ENCODE peak calls at places on chromosomes 16 and 17, in nine cellular contexts. F, C, P, W, H, O, R, U and I are unnamed samples. For H3K4me1, the result is how much of the 10 kb centered on the place peaks cover.

GRCh38 chr17:80946449-80946848 is 45.2 kb upstream of the CHMP6 start:
- DNase-seq in F (no peak), C (no peak), P (no peak), W (no peak), H (no peak), O (no peak), R (no peak), U (peak), I (peak)

GRCh38 chr17:19713462-19713861 is 2.9 kb downstream of the SLC47A2 start:
- DNase-seq in F (no peak), C (no peak), P (no peak), W (no peak), H (no peak), O (no peak), R (no peak), U (no peak), I (no peak)

GRCh38 chr17:40528692-40529417 is 27.4 kb upstream of the TNS4 start:
- DNase-seq in F (peak), C (no peak), P (no peak), W (no peak), H (no peak), O (no peak), R (no peak), U (peak), I (no peak)

GRCh38 chr16:15427648-15428239 is 6.6 kb upstream of the BMERB1 start:
- DNase-seq in F (peak), C (peak), P (peak), W (peak), H (no peak), O (peak), R (no peak), U (peak), I (peak)

GRCh38 chr17:50003916-50004315 is 8.9 kb upstream of the DLX3 start:
- DNase-seq in F (no peak), C (no peak), P (no peak), W (no peak), H (no peak), O (no peak), R (no peak), U (no peak), I (no peak)

GRCh38 chr16:66525396-66526180 is 24.3 kb downstream of the TK2 start:
- DNase-seq in F (no peak), C (no peak), P (peak), W (peak), H (no peak), O (no peak), R (peak), U (no peak), I (no peak)

GRCh38 chr17:61235821-61236197 is 163.8 kb upstream of the TBX2 start:
- DNase-seq in F (no peak), C (no peak), P (peak), W (peak), H (no peak), O (peak), R (peak), U (no peak), I (no peak)

GRCh38 chr16:66250686-66251405 is 115.6 kb upstream of the CDH5 start:
- DNase-seq in F (peak), C (no peak), P (peak), W (peak), H (no peak), O (peak), R (peak), U (no peak), I (peak)

GRCh38 chr17:67982034-67982640 is 14.1 kb downstream of the C17orf58 start:
- DNase-seq in F (no peak), C (no peak), P (no peak), W (no peak), H (no peak), O (no peak), R (no peak), U (no peak), I (no peak)

GRCh38 chr17:50546701-50547034 is 306 bp upstream of the SPATA20 start:
- DNase-seq in F (no peak), C (no peak), P (no peak), W (no peak), H (no peak), O (no peak), R (no peak), U (no peak), I (no peak)

GRCh38 chr16:48434653-48435318 is 49.6 kb upstream of the SIAH1 start:
- DNase-seq in F (no peak), C (no peak), P (peak), W (no peak), H (no peak), O (no peak), R (no peak), U (no peak), I (no peak)

GRCh38 chr17:68318103-68318991 is 27.1 kb downstream of the ARSG start:
- DNase-seq in F (no peak), C (no peak), P (peak), W (peak), H (no peak), O (no peak), R (peak), U (no peak), I (no peak)

GRCh38 chr17:8865811-8866210 is 1.7 kb downstream of the PIK3R6 start:
- DNase-seq in F (no peak), C (no peak), P (no peak), W (no peak), H (no peak), O (no peak), R (no peak), U (no peak), I (no peak)

GRCh38 chr17:41689497-41690299 is 1.0 kb downstream of the EIF1 start:
- DNase-seq in F (no peak), C (peak), P (peak), W (no peak), H (no peak), O (no peak), R (peak), U (no peak), I (no peak)

GRCh38 chr16:56357291-56357764 is 68.0 kb downstream of the AMFR start:
- DNase-seq in F (no peak), C (peak), P (peak), W (peak), H (no peak), O (no peak), R (peak), U (peak), I (peak)

GRCh38 chr17:73750975-73751374 is 106.7 kb upstream of the SDK2 start:
- DNase-seq in F (no peak), C (no peak), P (no peak), W (no peak), H (no peak), O (no peak), R (no peak), U (no peak), I (no peak)

GRCh38 chr17:35892091-35892637 is 12.0 kb upstream of the CCL5 start:
- DNase-seq in F (no peak), C (no peak), P (peak), W (no peak), H (no peak), O (no peak), R (peak), U (no peak), I (no peak)

GRCh38 chr16:52254753-52255152 is 292.2 kb downstream of the TOX3 start:
- DNase-seq in F (no peak), C (peak), P (peak), W (peak), H (no peak), O (no peak), R (no peak), U (no peak), I (no peak)

GRCh38 chr17:82449883-82450356 is 632 bp downstream of the CYBC1 start:
- DNase-seq in F (no peak), C (no peak), P (no peak), W (no peak), H (no peak), O (no peak), R (no peak), U (no peak), I (no peak)

GRCh38 chr17:71983828-71984227 is 137.0 kb upstream of the SOX9 start:
- DNase-seq in F (no peak), C (no peak), P (no peak), W (no peak), H (no peak), O (no peak), R (peak), U (no peak), I (no peak)

GRCh38 chr17:55386931-55387330 is 34.7 kb downstream of the MMD start:
- DNase-seq in F (no peak), C (no peak), P (no peak), W (no peak), H (no peak), O (no peak), R (peak), U (no peak), I (no peak)

GRCh38 chr16:87329436-87330256 is 12.5 kb upstream of the C16orf95 start:
- DNase-seq in F (no peak), C (no peak), P (no peak), W (no peak), H (no peak), O (no peak), R (no peak), U (peak), I (peak)
- H3K4me1 ChIP-seq in F (under half), C (under half), P (under half), W (under half), H (under half), O (under half), R (under half), U (under half), I (under half)

GRCh38 chr17:75064040-75064439 is 17.0 kb downstream of the KCTD2 start:
- DNase-seq in F (no peak), C (no peak), P (no peak), W (no peak), H (no peak), O (no peak), R (no peak), U (no peak), I (no peak)

GRCh38 chr17:75061618-75062017 is 14.6 kb downstream of the KCTD2 start:
- DNase-seq in F (no peak), C (no peak), P (no peak), W (no peak), H (no peak), O (no peak), R (no peak), U (no peak), I (no peak)

GRCh38 chr17:75064460-75064859 is 17.4 kb downstream of the KCTD2 start:
- DNase-seq in F (no peak), C (no peak), P (no peak), W (no peak), H (no peak), O (no peak), R (no peak), U (no peak), I (no peak)

GRCh38 chr17:75063626-75064025 is 16.6 kb downstream of the KCTD2 start:
- DNase-seq in F (no peak), C (no peak), P (no peak), W (no peak), H (no peak), O (no peak), R (no peak), U (no peak), I (no peak)

GRCh38 chr17:75063201-75063600 is 16.2 kb downstream of the KCTD2 start:
- DNase-seq in F (no peak), C (no peak), P (no peak), W (no peak), H (no peak), O (no peak), R (no peak), U (no peak), I (no peak)
- TF ChIP-seq CTCF in F (no peak), C (no peak), P (no peak), W (no peak), H (no peak), O (no peak), R (no peak), U (no peak), I (no peak)

GRCh38 chr17:851986-852385 is 69.8 kb downstream of the MRM3 start:
- DNase-seq in F (no peak), C (no peak), P (no peak), W (no peak), H (no peak), O (no peak), R (no peak), U (no peak), I (no peak)

GRCh38 chr17:850828-851759 is 68.9 kb downstream of the MRM3 start:
- DNase-seq in F (no peak), C (no peak), P (peak), W (no peak), H (no peak), O (no peak), R (peak), U (no peak), I (no peak)

GRCh38 chr17:850086-850827 is 68.1 kb downstream of the MRM3 start:
- DNase-seq in F (no peak), C (no peak), P (no peak), W (no peak), H (no peak), O (no peak), R (no peak), U (no peak), I (no peak)

GRCh38 chr17:846901-847777 is 65.0 kb downstream of the MRM3 start:
- DNase-seq in F (no peak), C (peak), P (no peak), W (peak), H (no peak), O (no peak), R (no peak), U (no peak), I (no peak)

DNA sequence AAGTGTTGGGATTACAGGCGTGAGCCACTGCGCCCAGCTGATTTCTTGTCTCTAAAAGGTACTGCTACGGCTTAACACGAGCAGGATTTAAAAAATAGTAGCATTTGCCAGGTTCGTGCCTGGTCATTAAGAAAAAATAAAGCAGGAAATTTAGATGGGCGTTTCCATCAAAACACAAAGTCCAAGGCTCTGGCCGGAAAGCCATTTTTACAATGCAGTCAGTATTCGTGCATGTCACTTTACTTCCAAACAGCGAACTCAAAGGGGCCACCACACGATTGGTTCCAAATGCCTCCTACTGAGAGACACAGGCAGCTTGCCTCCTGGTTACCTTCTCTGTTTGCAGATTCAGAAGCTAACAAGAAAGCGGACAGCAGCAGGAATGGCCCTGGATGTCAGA is 66.2 kb downstream of the MRM3 start:
- DNase-seq in F (no peak), C (peak), P (no peak), W (no peak), H (no peak), O (no peak), R (no peak), U (no peak), I (no peak)
- H3K4me1 ChIP-seq in F (under half), C (under half), P (under half), W (under half), H (under half), O (under half), R (under half), U (under half), I (under half)

GRCh38 chr17:44941712-44942331 is 5.8 kb downstream of the KIF18B start:
- DNase-seq in F (no peak), C (no peak), P (no peak), W (no peak), H (no peak), O (no peak), R (no peak), U (peak), I (peak)

GRCh38 chr17:44942456-44942855 is 5.1 kb downstream of the KIF18B start:
- DNase-seq in F (no peak), C (no peak), P (no peak), W (no peak), H (no peak), O (no peak), R (no peak), U (no peak), I (peak)

GRCh38 chr17:44952946-44953475 is 5.4 kb upstream of the KIF18B start:
- DNase-seq in F (peak), C (no peak), P (no peak), W (no peak), H (no peak), O (no peak), R (no peak), U (no peak), I (peak)

GRCh38 chr17:44948315-44948795 is 782 bp upstream of the KIF18B start:
- DNase-seq in F (no peak), C (no peak), P (no peak), W (no peak), H (no peak), O (no peak), R (no peak), U (no peak), I (no peak)

GRCh38 chr17:44947461-44948314 is at the start of gene KIF18B:
- DNase-seq in F (peak), C (peak), P (peak), W (peak), H (peak), O (peak), R (peak), U (peak), I (peak)
- TF ChIP-seq CTCF in F (no peak), C (no peak), P (peak), W (no peak), H (no peak), O (no peak), R (no peak), U (no peak), I (no peak)

DNA sequence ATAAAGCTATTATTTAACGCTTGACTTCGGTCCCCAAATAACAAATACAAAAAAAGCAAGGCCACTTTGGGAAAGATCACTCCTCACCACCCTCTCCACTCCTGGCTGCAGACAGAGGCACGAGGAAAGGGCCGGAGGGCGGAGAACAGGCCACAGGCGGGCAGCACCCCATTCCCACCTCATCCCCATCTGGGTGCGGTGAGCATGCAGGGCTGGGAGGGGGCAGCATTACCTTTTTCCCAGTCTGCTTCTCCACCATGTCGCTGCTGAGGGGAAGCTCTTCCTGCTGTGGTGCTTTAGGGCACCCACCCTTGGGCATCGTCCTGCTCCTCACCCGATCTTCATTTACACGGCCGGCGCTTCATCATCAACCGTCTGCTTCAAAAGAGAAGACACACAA is 99.2 kb downstream of the ZNF778 start:
- DNase-seq in F (no peak), C (no peak), P (no peak), W (no peak), H (no peak), O (no peak), R (no peak), U (peak), I (peak)
- H3K4me1 ChIP-seq in F (under half), C (half or more), P (under half), W (half or more), H (under half), O (under half), R (half or more), U (half or more), I (half or more)